ENCODE peak calls at places on chromosomes 3 and 15, in five cellular contexts. U is IMR-90, P is fibroblast of pulmonary artery, E is cardiac fibroblast, Q is pancreas. F is an unnamed sample.

GRCh38 chr3:40162616-40163015 is 146.9 kb upstream of the EIF1B start:
- DNase-seq in U (no peak), E (no peak), Q (no peak), P (no peak), F (peak)

GRCh38 chr3:47008258-47008671 is 28.8 kb downstream of the NBEAL2 start:
- DNase-seq in Q (no peak), U (no peak), P (no peak), E (no peak), F (no peak)

GRCh38 chr3:143847787-143848631 is at the start of gene SLC9A9:
- DNase-seq in Q (no peak), U (peak), P (peak), E (peak), F (peak)

GRCh38 chr15:63985221-63986184 is 60.8 kb downstream of the DAPK2 start:
- DNase-seq in Q (peak), U (peak), P (no peak), E (no peak), F (no peak)

GRCh38 chr15:65390447-65390846 is 12.6 kb upstream of the IGDCC3 start:
- DNase-seq in U (no peak), P (no peak), E (no peak), Q (no peak), F (no peak)

GRCh38 chr3:186964071-186964470 is 33.7 kb downstream of the ST6GAL1 start:
- DNase-seq in Q (no peak), U (no peak), E (no peak), P (no peak), F (no peak)

GRCh38 chr3:149468504-149469212 is 5.8 kb upstream of the TM4SF4 start:
- DNase-seq in Q (no peak), U (no peak), E (no peak), P (no peak), F (no peak)

GRCh38 chr3:71816141-71816540 is 31.2 kb upstream of the PROK2 start:
- DNase-seq in E (no peak), P (no peak), U (no peak), Q (no peak), F (peak)

GRCh38 chr3:65093641-65094040 is 405.8 kb upstream of the ADAMTS9 start:
- DNase-seq in E (no peak), P (no peak), U (no peak), Q (no peak), F (no peak)

GRCh38 chr15:33608714-33609113 is 297.9 kb downstream of the RYR3 start:
- DNase-seq in Q (no peak), U (no peak), E (no peak), P (no peak), F (peak)

GRCh38 chr3:178193846-178194245 is 342.4 kb upstream of the KCNMB2 start:
- DNase-seq in E (no peak), Q (no peak), P (no peak), U (no peak), F (peak)

GRCh38 chr3:43747641-43748040 is 56.9 kb downstream of the ABHD5 start:
- DNase-seq in E (peak), P (no peak), U (peak), Q (no peak), F (no peak)

GRCh38 chr3:71370467-71370866 is 213.1 kb downstream of the FOXP1 start:
- DNase-seq in E (no peak), U (no peak), P (no peak), Q (no peak), F (no peak)

GRCh38 chr15:65055201-65055870 is 10.1 kb downstream of the SLC51B start:
- DNase-seq in Q (no peak), U (peak), P (no peak), E (no peak), F (peak)

GRCh38 chr15:92049290-92050008 is 195.9 kb downstream of the SLCO3A1 start:
- DNase-seq in Q (no peak), P (peak), E (no peak), U (no peak), F (no peak)

GRCh38 chr15:96353931-96354730 is 23.6 kb downstream of the NR2F2 start:
- DNase-seq in U (peak), P (peak), Q (no peak), E (peak), F (peak)

GRCh38 chr3:47365213-47366153 is 15.3 kb upstream of the PTPN23 start:
- DNase-seq in P (peak), E (peak), U (peak), Q (no peak), F (peak)

GRCh38 chr15:23687143-23687470 is at the start of gene NDN:
- DNase-seq in P (peak), E (peak), U (peak), Q (peak), F (peak)

GRCh38 chr3:141904203-141904602 is 27.8 kb downstream of the ATP1B3 start:
- DNase-seq in E (no peak), Q (no peak), P (no peak), U (no peak), F (no peak)

GRCh38 chr3:31917303-31917903 is 63.7 kb downstream of the OSBPL10 start:
- DNase-seq in U (no peak), E (peak), Q (no peak), P (no peak), F (no peak)

GRCh38 chr3:139302084-139302800 is 41.6 kb upstream of the MRPS22 start:
- DNase-seq in U (peak), Q (no peak), P (peak), E (peak), F (peak)

GRCh38 chr15:61824291-61824690 is 236.0 kb downstream of the VPS13C start:
- DNase-seq in U (no peak), P (no peak), E (no peak), Q (no peak), F (no peak)

GRCh38 chr3:9244495-9245183 is 4.8 kb downstream of the SRGAP3 start:
- DNase-seq in P (no peak), U (no peak), Q (no peak), E (no peak), F (no peak)

GRCh38 chr15:72846027-72846426 is 62.5 kb upstream of the ADPGK start:
- DNase-seq in Q (no peak), P (no peak), U (no peak), E (peak), F (no peak)

GRCh38 chr3:96266395-96267187 is 547.8 kb upstream of the EPHA6 start:
- DNase-seq in P (peak), Q (no peak), E (peak), U (no peak), F (peak)

GRCh38 chr3:13011369-13012227 is 61.6 kb downstream of the IQSEC1 start:
- DNase-seq in P (no peak), Q (no peak), E (no peak), U (no peak), F (peak)

DNA sequence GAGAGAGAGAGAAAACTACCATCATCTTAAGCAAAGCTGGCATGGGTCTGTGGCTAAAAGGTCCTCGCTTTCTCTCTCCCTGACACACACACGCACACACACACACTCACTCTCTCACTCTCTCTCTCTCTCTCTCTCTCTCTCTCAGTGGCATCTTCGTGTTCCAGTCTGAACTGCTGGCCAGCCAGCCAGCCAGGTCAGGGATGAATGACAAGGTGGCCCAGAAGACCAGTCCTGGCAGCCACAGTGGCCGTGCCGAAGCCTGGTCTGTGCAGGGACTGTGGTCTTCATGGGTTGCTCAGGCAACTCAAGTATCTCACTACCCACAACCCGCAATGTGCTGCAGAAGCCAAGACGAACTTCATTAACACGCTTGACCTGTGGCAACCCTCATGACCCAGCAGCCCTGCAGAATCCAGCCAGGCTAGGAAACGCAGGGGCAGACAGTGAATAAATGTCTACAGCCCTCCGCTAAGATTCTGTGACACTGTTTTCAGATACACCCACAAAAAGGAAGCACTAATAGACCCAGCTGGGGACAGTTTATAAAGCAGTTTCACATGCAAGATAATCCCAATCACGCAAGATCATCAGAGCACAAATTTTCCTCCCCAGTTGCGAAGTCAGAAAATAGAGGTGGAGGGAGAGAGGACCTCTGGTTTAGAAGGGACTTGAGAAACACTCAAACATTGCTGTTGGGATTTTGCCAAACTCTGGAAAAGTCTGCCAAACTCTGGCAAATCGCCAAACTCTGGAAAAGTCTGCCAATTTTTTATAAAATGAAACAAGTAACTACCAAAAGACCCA is 66.4 kb downstream of the XXYLT1 start:
- DNase-seq in P (peak), U (no peak), E (peak), Q (no peak), F (no peak)
- TF ChIP-seq CTCF in P (no peak), U (no peak), E (no peak), Q (no peak), F (no peak)

GRCh38 chr3:111069974-111070751 is 1.5 kb upstream of the NECTIN3 start:
- DNase-seq in P (peak), U (peak), E (peak), Q (peak), F (peak)
- H3K4me3 ChIP-seq in P (peak), U (peak), E (peak), Q (peak), F (peak)

GRCh38 chr3:156449712-156450574 is 105.0 kb downstream of the SSR3 start:
- DNase-seq in Q (no peak), P (peak), U (peak), E (peak), F (peak)
- TF ChIP-seq CTCF in Q (peak), P (peak), U (peak), E (peak), F (peak)

GRCh38 chr3:76063811-76064210 is 278.5 kb upstream of the ZNF717 start:
- DNase-seq in Q (no peak), E (no peak), U (no peak), P (no peak), F (no peak)
- H3K4me3 ChIP-seq in Q (no peak), E (no peak), U (no peak), P (no peak), F (no peak)

F was measured in epithelial cell of esophagus.